ENCODE peak calls at places on chromosomes 16 and 17, in four cellular contexts. R, L, V and F are unnamed samples.

GRCh38 chr17:8255499-8255898 is 6.4 kb downstream of the PFAS start:
- DNase-seq in R (no peak), L (no peak), V (no peak), F (no peak)

GRCh38 chr16:12289175-12290063 is 312.9 kb downstream of the SNX29 start:
- DNase-seq in L (no peak), R (no peak), V (no peak), F (no peak)

GRCh38 chr17:51848451-51848850 is 310.1 kb downstream of the CA10 start:
- DNase-seq in L (no peak), V (no peak), R (no peak), F (no peak)

GRCh38 chr16:4313563-4314531 is 2.0 kb upstream of the GLIS2 start:
- DNase-seq in L (peak), R (no peak), V (no peak), F (peak)

GRCh38 chr16:51049678-51050378 is 101.2 kb downstream of the SALL1 start:
- DNase-seq in V (no peak), L (no peak), R (no peak), F (no peak)

GRCh38 chr16:31452631-31453106 is 6.6 kb upstream of the ARMC5 start:
- DNase-seq in L (peak), R (no peak), V (no peak), F (peak)

GRCh38 chr16:23504076-23504452 is 6.2 kb downstream of the GGA2 start:
- DNase-seq in V (peak), R (peak), L (peak), F (no peak)

GRCh38 chr17:13352747-13353415 is 248.8 kb downstream of the HS3ST3A1 start:
- DNase-seq in L (no peak), V (no peak), R (no peak), F (no peak)

DNA sequence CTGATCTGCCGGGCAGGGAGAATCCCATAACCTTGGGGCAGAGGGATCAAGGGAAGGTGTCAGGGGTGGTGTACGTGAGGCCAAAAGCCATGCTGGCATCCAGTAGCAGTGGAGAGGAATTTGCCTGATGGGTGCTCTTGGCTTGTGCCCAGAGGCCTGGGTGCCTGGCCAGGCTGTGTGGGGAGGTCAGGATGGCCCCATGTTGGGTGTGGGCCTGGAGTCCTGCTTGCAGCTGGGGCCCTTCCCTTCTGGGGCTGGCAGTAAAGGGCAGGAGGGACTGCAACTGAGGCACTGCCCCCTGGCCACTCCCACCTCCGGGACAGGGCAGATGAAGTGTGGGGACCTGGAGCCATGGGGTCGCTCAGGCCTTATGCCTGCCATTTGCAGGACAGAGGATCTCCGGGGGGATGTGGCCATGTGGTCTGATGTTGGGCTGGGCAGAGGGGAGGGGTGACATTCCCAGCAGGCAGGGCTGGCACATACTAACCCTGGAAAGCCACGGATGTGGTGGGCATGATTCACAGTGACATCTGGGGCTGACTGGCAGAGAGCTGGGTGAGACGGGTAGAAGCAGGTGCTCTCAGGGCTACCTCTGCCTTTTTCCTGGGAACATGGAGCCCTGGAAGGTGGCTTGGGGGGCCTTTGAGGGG is 3.5 kb downstream of the FMNL1 start:
- DNase-seq in V (no peak), L (no peak), R (no peak), F (no peak)
- H3K4me3 ChIP-seq in V (no peak), L (no peak), R (no peak), F (no peak)

DNA sequence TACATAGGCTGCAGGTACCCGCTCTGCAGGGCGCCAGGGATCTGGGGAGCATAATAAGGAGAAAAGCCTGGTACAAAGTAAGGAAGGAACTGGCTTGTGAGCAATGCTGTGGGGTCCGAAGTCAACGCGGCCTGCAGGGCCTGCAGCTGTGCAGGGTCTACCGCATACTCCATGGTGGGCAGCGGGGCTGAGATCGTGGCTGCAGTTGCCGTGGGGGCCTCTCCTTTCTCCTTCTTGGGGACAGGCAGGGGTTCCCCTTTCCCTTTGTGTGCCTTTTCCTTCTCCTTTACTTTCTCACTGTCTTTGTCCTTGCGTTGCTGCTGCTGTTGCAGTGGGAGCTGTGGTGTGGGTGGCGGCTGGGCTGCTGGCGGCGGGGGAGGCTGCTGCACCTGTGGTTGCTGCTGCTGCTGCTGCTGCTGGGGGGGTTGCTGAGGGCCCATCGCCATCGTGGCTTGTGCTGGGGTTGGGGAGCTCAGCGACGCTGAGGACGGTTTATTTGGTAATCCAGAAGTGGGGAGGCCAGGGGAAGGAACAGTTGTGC is 259.6 kb downstream of the ZFHX3 start:
- DNase-seq in V (no peak), R (no peak), L (no peak), F (no peak)
- H3K4me3 ChIP-seq in V (no peak), R (no peak), L (no peak), F (no peak)

DNA sequence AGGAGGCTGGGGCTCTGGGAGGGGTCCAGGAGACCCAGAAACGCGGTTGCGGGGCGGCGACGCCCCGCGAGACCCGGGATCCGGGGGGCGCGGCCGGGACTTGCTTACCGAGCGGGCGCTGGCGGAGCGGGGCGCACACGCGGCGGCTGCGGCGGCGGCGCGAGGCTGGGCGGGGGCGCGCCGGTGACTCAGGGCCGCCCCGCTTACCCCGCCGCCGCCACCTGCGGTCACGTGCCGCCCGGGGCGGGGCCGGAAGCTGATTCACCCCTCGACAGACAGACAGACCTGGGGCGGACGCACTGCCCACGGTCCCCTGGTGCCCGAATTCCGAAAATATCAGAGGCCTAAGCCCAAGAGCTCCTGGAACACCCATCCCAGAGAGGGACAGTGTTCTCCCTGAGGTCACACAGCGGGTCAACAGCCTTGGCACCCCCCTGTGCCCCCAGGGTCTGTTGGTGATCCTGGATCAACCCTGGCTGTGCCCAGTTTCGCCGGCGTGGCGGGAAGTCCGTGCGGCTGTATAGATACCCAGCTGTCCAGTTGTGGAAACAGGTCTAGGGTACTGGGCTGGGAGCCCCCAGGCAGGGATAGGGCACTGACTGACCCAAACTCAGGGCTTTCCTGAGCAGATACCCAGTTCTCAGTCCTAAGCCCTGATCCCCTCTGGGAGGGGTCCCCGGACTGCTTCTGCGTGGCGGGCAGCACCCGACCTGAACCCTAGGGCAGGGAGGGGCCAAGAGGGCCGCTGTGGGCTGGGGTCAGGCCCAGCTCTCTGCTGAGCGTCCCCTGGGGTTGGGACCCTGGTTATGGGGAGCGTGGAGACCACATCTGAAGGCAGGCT is at the start of gene FAM83G:
- DNase-seq in R (no peak), L (peak), V (peak), F (peak)
- H3K4me3 ChIP-seq in R (peak), L (peak), V (peak), F (peak)

GRCh38 chr16:66427871-66428681 is 981 bp downstream of the BEAN1 start:
- DNase-seq in R (no peak), L (no peak), V (no peak), F (no peak)
- H3K4me3 ChIP-seq in R (no peak), L (no peak), V (peak), F (peak)

DNA sequence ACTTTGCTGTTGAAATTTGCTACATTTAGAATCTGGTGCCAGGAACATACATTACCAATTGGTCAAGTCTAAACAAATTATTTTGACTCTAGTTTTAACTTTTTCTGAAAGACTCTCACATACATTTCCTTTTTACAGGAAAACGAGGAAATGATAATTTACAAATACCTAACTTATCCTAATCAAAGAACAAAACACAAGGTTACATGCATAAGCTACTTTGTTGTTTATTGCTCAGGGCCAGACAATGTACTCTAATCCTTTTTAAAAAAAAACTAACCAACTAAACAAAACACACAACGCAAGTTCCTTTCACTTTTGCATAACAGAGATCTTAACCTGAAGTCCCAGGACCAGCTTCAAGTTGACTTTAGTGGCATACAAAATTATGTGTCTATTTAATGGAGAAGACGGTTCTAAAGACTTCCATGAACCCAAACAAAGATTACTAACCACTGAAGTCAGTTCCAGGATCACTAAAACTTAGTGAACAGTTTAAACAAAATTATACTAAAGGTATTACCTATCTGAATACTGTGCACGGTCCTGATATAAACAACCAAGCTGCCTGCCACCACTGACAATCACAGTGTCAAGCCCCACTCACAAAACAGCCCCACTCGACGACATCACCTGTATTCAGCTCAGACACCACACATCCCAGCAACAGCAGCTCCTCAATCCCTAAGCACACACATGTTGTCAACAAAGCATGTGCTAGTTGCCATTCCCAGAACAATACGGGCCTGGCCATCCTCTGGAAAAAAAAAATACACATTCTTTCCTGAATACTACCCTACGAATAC is 1.9 kb downstream of the ZNF652 start:
- DNase-seq in R (no peak), L (no peak), V (no peak), F (no peak)
- H3K4me3 ChIP-seq in R (peak), L (peak), V (no peak), F (peak)

DNA sequence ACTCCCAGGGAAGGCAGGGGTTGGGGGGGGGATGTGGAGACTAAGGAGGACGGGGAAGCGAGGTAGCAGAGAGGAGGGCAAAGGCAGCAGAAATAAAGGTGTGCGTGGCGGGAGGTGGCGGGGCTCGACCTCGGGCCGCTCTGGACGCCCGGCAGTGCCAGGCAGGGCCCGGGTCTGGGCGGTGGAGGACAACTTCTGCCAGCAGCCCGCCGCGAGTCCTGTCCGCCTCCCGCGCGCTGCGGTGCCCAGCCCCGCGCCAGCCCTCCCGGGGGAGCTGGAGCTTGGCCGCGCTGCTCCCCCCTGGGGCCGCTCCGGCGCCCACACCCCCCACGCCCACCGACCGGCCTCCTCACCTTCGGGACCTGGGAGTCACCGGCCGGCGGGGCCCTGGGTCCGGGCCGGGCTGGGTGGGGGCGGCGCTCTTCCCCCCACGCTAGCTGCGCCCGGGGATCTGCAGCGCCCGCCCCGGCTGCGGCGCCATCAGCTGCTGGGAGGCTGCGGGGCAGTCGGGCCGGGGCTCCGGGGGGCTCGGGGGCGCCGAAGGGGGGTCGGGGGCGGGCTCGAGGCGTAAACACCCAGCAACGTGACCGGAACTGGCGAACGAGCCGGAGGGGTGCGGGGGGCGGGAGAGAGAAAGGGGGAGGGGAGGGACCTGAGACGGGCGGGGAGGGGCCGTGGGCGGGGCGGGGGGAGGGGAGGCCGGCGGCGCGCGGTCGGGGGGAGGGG is at the start of gene CCDC92B:
- DNase-seq in L (no peak), R (no peak), V (no peak), F (peak)
- H3K4me3 ChIP-seq in L (no peak), R (no peak), V (peak), F (peak)

DNA sequence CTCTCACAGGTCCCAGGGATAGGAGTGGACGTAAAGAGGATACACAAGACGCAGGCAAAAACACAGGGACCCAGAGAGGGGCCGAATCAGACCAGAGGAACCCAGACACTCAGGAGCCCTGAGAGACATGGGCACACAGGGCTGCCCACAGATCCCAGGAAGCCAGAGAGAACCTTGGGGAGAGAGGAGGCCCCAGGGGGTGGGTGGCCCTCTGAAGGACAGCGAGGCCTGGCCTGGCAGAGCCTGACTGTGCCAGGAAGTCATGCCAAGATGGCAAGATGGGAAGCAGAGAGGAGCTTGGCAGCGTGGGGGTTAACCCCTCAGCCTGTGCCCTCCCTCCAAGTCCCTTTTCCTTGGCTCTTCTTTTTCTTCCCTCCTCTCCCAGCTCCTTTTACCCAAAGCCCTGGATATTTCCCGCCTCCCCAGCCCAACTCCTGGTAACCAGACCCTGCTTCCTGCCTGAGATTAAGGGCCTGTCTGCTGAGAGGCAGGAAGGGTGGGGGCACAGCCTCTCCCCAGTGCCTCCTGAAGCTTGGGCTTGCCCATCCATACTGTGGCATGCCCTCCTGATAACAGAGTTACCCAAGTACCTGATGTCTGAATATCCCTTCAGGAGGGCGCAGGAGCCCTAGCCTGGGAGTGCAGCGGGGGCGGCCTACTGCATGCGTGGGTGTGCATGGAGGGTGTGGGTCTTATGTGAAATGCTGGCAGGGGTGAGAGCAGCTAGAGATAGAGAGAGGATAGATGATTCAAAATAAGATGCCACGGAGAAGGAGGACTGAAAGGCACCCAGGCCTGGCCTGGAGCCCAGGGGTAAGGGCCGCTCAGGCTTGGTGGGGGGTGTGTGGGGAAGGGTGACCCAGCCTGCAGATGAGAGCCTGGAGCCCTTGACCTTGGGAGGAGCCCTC is 6.0 kb upstream of the TBX21 start:
- DNase-seq in L (no peak), R (no peak), V (no peak), F (no peak)
- H3K4me3 ChIP-seq in L (no peak), R (no peak), V (no peak), F (no peak)

DNA sequence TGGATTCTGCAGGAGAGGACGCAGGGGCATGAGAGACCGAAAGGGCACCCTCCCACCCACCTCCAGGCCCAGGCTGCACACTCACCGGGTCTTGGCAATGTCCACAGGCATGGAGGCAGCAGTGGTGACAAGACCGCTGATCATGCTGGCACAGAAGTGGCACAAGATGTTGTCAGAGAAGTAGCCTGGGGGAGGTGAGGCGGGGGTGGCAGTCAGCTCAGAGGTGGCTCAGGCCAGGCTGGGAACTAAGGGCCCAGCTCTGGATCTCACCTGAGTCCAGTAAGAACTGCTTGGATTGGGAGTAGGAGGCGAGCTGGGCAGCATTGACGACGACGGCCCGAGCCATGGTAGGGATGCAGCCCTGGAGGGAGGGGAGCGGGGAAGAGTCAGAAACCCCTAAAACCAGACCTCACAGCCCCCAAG is 1.8 kb downstream of the SLC25A11 start:
- DNase-seq in R (no peak), L (no peak), V (no peak), F (no peak)
- H3K4me3 ChIP-seq in R (peak), L (no peak), V (no peak), F (peak)

GRCh38 chr16:84175351-84176081 is 11.3 kb downstream of the TAF1C start:
- DNase-seq in L (peak), V (no peak), R (no peak), F (no peak)
- H3K4me3 ChIP-seq in L (no peak), V (no peak), R (no peak), F (no peak)